ENCODE peak calls at places on chromosomes 11 and 22, in nine cellular contexts. Z is PC-9; C is A549; I is right atrium auricular region; N is tibial artery; H is CD8-positive, alpha-beta memory T cell; W is uterus; G is heart left ventricle; S is naive thymus-derived CD4-positive, alpha-beta T cell. P is an unnamed sample.

GRCh38 chr22:24950272-24950902 is 2.1 kb upstream of the KIAA1671 start:
- DNase-seq in Z (no peak), C (no peak), I (no peak), N (no peak), H (no peak), W (no peak), G (no peak), S (no peak), P (no peak)

GRCh38 chr11:74949748-74950127 is 672 bp downstream of the SPCS2 start:
- DNase-seq in Z (no peak), C (peak; percentile 14), I (no peak), N (no peak), H (no peak), W (no peak), G (no peak), S (no peak), P (no peak)

GRCh38 chr11:95084509-95084908 is 5.1 kb upstream of the ENDOD1 start:
- DNase-seq in Z (peak; percentile 74), C (no peak), I (no peak), N (no peak), H (no peak), W (no peak), G (no peak), S (no peak), P (no peak)

GRCh38 chr22:39471421-39472141 is 14.8 kb downstream of the MGAT3 start:
- DNase-seq in Z (peak; percentile 58), C (no peak), I (no peak), N (no peak), H (no peak), W (no peak), G (peak; percentile 74), S (no peak), P (no peak)

GRCh38 chr11:46604796-46605195 is 11.0 kb upstream of the AMBRA1 start:
- DNase-seq in Z (no peak), C (no peak), I (no peak), N (no peak), H (no peak), W (no peak), G (no peak), S (no peak), P (no peak)

GRCh38 chr11:20045098-20045688 is 115.1 kb downstream of the DBX1 start:
- DNase-seq in Z (no peak), C (no peak), I (no peak), N (no peak), H (no peak), W (no peak), G (peak; percentile 82), S (no peak), P (no peak)

GRCh38 chr11:59271811-59272327 is 59.1 kb upstream of the MPEG1 start:
- DNase-seq in Z (no peak), C (no peak), I (no peak), N (no peak), H (no peak), W (no peak), G (no peak), S (no peak), P (no peak)

GRCh38 chr11:128026596-128026995 is 560.8 kb downstream of the ETS1 start:
- DNase-seq in Z (peak; percentile 83), C (no peak), I (no peak), N (no peak), H (no peak), W (no peak), G (no peak), S (no peak), P (no peak)

GRCh38 chr11:36264601-36265344 is 24.5 kb downstream of the COMMD9 start:
- DNase-seq in Z (no peak), C (no peak), I (no peak), N (no peak), H (no peak), W (no peak), G (no peak), S (no peak), P (no peak)

GRCh38 chr11:99020324-99021225 is at the start of gene CNTN5:
- DNase-seq in Z (no peak), C (peak; percentile 0), I (peak; percentile 59), N (peak; percentile 67), H (no peak), W (peak; percentile 19), G (peak; percentile 36), S (peak; percentile 5), P (peak; percentile 29)

GRCh38 chr11:27599217-27599616 is 92.6 kb upstream of the LIN7C start:
- DNase-seq in Z (no peak), C (no peak), I (no peak), N (no peak), H (no peak), W (no peak), G (no peak), S (no peak), P (no peak)

GRCh38 chr11:12906501-12906900 is 102.6 kb upstream of the RASSF10 start:
- DNase-seq in Z (no peak), C (no peak), I (no peak), N (no peak), H (no peak), W (no peak), G (no peak), S (no peak), P (no peak)

GRCh38 chr22:41550952-41551491 is 6.8 kb upstream of the POLR3H start:
- DNase-seq in Z (no peak), C (no peak), I (no peak), N (no peak), H (no peak), W (no peak), G (no peak), S (no peak), P (no peak)

GRCh38 chr11:18749681-18750319 is 23.8 kb upstream of the IGSF22 start:
- DNase-seq in Z (peak; percentile 48), C (peak; percentile 53), I (peak; percentile 62), N (no peak), H (no peak), W (no peak), G (no peak), S (no peak), P (no peak)

GRCh38 chr22:42972592-42973535 is 42.1 kb downstream of the PACSIN2 start:
- DNase-seq in Z (no peak), C (no peak), I (no peak), N (no peak), H (no peak), W (no peak), G (no peak), S (no peak), P (no peak)

GRCh38 chr11:95296621-95297025 is 65.6 kb upstream of the SESN3 start:
- DNase-seq in Z (no peak), C (no peak), I (no peak), N (no peak), H (no peak), W (no peak), G (no peak), S (no peak), P (no peak)

GRCh38 chr11:65440831-65441499 is 18.4 kb downstream of the NEAT1 start:
- DNase-seq in Z (peak; percentile 35), C (no peak), I (peak; percentile 58), N (peak; percentile 48), H (no peak), W (peak; percentile 12), G (no peak), S (no peak), P (no peak)

GRCh38 chr22:41364233-41364632 is 17.5 kb upstream of the TEF start:
- DNase-seq in Z (no peak), C (no peak), I (no peak), N (no peak), H (no peak), W (no peak), G (no peak), S (no peak), P (no peak)

GRCh38 chr11:72633068-72633467 is 41.2 kb downstream of the PDE2A start:
- DNase-seq in Z (no peak), C (no peak), I (no peak), N (no peak), H (no peak), W (no peak), G (peak; percentile 65), S (no peak), P (no peak)

GRCh38 chr11:69574383-69575255 is 66.3 kb upstream of the CCND1 start:
- DNase-seq in Z (no peak), C (no peak), I (no peak), N (peak; percentile 40), H (no peak), W (no peak), G (no peak), S (no peak), P (no peak)

GRCh38 chr11:59669611-59670009 is 773 bp upstream of the PATL1 start:
- DNase-seq in Z (peak; percentile 67), C (no peak), I (no peak), N (peak; percentile 73), H (no peak), W (peak; percentile 44), G (peak; percentile 38), S (no peak), P (no peak)

GRCh38 chr11:64875369-64876225 is 2.8 kb downstream of the EHD1 start:
- DNase-seq in Z (no peak), C (no peak), I (no peak), N (no peak), H (no peak), W (no peak), G (no peak), S (no peak), P (no peak)

GRCh38 chr11:126602349-126602940 is 247.0 kb downstream of the ST3GAL4 start:
- DNase-seq in Z (no peak), C (no peak), I (no peak), N (peak; percentile 29), H (no peak), W (no peak), G (no peak), S (no peak), P (no peak)
- H3K4me3 ChIP-seq in Z (no peak overlapping the region), C (no peak overlapping the region), I (no peak overlapping the region), N (no peak overlapping the region), H (no peak overlapping the region), W (no peak overlapping the region), G (no peak overlapping the region), S (no peak overlapping the region), P (no peak overlapping the region)

DNA sequence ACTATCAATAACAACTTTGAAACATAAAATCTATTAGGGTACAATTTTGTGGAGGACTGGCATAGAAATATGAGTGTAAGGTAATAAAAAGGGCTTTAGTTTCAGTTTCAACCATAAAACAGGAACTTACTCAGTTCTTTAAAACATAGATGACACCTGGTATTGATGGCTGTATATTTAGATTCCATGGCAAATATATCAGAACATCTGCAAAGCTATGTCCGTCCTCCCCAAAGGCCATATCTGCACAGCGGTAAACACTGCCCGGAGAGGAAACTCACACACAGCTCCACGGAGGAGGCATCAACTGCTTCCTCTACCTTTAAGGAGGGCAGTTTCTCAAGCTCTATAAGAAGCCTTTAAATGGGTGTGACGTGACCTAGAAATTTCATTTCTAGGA is 993.3 kb downstream of the BRD1 start:
- DNase-seq in Z (no peak), C (no peak), I (no peak), N (no peak), H (no peak), W (no peak), G (no peak), S (no peak), P (no peak)
- H3K4me1 ChIP-seq in Z (no peaks in the 10 kb centered on the region), C (no peaks in the 10 kb centered on the region), I (no peaks in the 10 kb centered on the region), N (no peaks in the 10 kb centered on the region), H (no peaks in the 10 kb centered on the region), W (no peaks in the 10 kb centered on the region), G (no peaks in the 10 kb centered on the region), S (no peaks in the 10 kb centered on the region), P (no peaks in the 10 kb centered on the region)

GRCh38 chr22:45689195-45689594 is 17.6 kb downstream of the ATXN10 start:
- DNase-seq in Z (no peak), C (no peak), I (no peak), N (no peak), H (no peak), W (no peak), G (no peak), S (no peak), P (no peak)
- H3K27ac ChIP-seq in Z (peak overlapping the region; percentile 97), C (peak overlapping the region; percentile 97), I (peak overlapping the region; percentile 72), N (peak overlapping the region; percentile 34), H (no peak overlapping the region), W (no peak overlapping the region), G (no peak overlapping the region), S (no peak overlapping the region), P (no peak overlapping the region)

GRCh38 chr11:83554896-83555295 is 268.7 kb upstream of the CCDC90B start:
- DNase-seq in Z (no peak), C (no peak), I (no peak), N (no peak), H (no peak), W (no peak), G (no peak), S (no peak), P (no peak)
- H3K4me3 ChIP-seq in Z (no peak overlapping the region), C (no peak overlapping the region), I (no peak overlapping the region), N (no peak overlapping the region), H (no peak overlapping the region), W (no peak overlapping the region), G (no peak overlapping the region), S (no peak overlapping the region), P (no peak overlapping the region)